ENCODE peak calls at places on chromosome 9, in ten cellular contexts. T, O, R, E, V, I, P, S, L and Z are unnamed samples.

GRCh38 chr9:129751841-129752801 is 721 bp downstream of the PTGES start:
- DNase-seq in R (no peak), L (no peak), E (peak), P (no peak), O (no peak), S (no peak), T (peak), I (no peak), V (no peak), Z (no peak)

GRCh38 chr9:37503736-37504135 is 18.0 kb downstream of the POLR1E start:
- DNase-seq in R (no peak), S (no peak), L (no peak), T (no peak), V (peak), O (peak), P (peak), E (no peak), I (no peak), Z (no peak)

GRCh38 chr9:98121096-98121495 is 2.1 kb upstream of the TRIM14 start:
- DNase-seq in E (no peak), V (peak), R (no peak), I (no peak), T (no peak), S (no peak), P (no peak), L (no peak), O (peak), Z (no peak)

GRCh38 chr9:33254211-33254610 is 10.3 kb downstream of the BAG1 start:
- DNase-seq in T (no peak), P (no peak), V (no peak), R (no peak), L (no peak), O (no peak), S (no peak), E (no peak), I (no peak), Z (no peak)

GRCh38 chr9:108743901-108744371 is 111.8 kb downstream of the ACTL7B start:
- DNase-seq in I (no peak), R (no peak), E (peak), T (no peak), L (no peak), P (no peak), V (no peak), S (peak), O (no peak), Z (no peak)

GRCh38 chr9:133715866-133716563 is 22.1 kb downstream of the SARDH start:
- DNase-seq in L (no peak), T (peak), O (peak), E (no peak), I (peak), P (peak), V (peak), S (peak), R (no peak), Z (peak)

GRCh38 chr9:87187656-87188055 is 240.3 kb upstream of the GAS1 start:
- DNase-seq in L (no peak), T (no peak), O (peak), E (no peak), V (no peak), R (no peak), I (no peak), S (no peak), P (no peak), Z (no peak)

GRCh38 chr9:8825600-8826147 is 1026.1 kb upstream of the DMAC1 start:
- DNase-seq in L (no peak), O (no peak), E (no peak), P (no peak), R (no peak), I (no peak), S (no peak), V (no peak), T (no peak), Z (no peak)

GRCh38 chr9:100267211-100267610 is 85.5 kb downstream of the TEX10 start:
- DNase-seq in O (no peak), R (no peak), P (no peak), S (no peak), E (no peak), V (no peak), T (no peak), L (no peak), I (no peak), Z (no peak)

GRCh38 chr9:107487521-107488399 is 1.8 kb downstream of the KLF4 start:
- DNase-seq in P (peak), S (peak), I (peak), T (no peak), E (peak), L (no peak), O (peak), R (no peak), V (no peak), Z (peak)

GRCh38 chr9:85522459-85523092 is 219.2 kb downstream of the AGTPBP1 start:
- DNase-seq in T (no peak), E (no peak), O (peak), P (peak), I (peak), V (peak), L (no peak), R (no peak), S (peak), Z (peak)

GRCh38 chr9:134293576-134294227 is 32.6 kb upstream of the RXRA start:
- DNase-seq in R (no peak), T (peak), L (no peak), P (no peak), I (no peak), O (peak), S (peak), V (no peak), E (no peak), Z (no peak)

GRCh38 chr9:82423700-82424099 is 435.1 kb downstream of the SPATA31D1 start:
- DNase-seq in S (no peak), I (no peak), V (no peak), T (no peak), L (no peak), R (no peak), P (no peak), O (no peak), E (no peak), Z (no peak)

GRCh38 chr9:131500939-131501541 is 1.7 kb upstream of the POMT1 start:
- DNase-seq in I (no peak), L (no peak), T (no peak), P (peak), O (peak), S (no peak), R (no peak), V (peak), E (no peak), Z (no peak)

GRCh38 chr9:10704720-10705119 is 91.9 kb upstream of the PTPRD start:
- DNase-seq in S (no peak), I (no peak), O (no peak), T (no peak), L (no peak), V (no peak), E (no peak), R (no peak), P (no peak), Z (no peak)

GRCh38 chr9:69385474-69386091 is 60.6 kb downstream of the ENTREP1 start:
- DNase-seq in T (no peak), I (peak), S (no peak), P (no peak), E (no peak), V (no peak), L (no peak), R (no peak), O (no peak), Z (no peak)

GRCh38 chr9:96418920-96419690 is 935 bp upstream of the ZNF367 start:
- DNase-seq in T (peak), P (peak), O (peak), R (peak), L (peak), E (peak), I (peak), V (peak), S (peak), Z (peak)

GRCh38 chr9:116543731-116544400 is 143.2 kb upstream of the TRIM32 start:
- DNase-seq in S (no peak), T (no peak), P (no peak), R (no peak), L (no peak), V (peak), I (no peak), E (no peak), O (peak), Z (no peak)

GRCh38 chr9:112437406-112437805 is 49.2 kb upstream of the KIAA1958 start:
- DNase-seq in V (no peak), S (no peak), L (no peak), R (no peak), O (no peak), I (no peak), E (no peak), P (no peak), T (no peak), Z (no peak)

GRCh38 chr9:109855540-109855939 is 75.5 kb downstream of the PALM2AKAP2 start:
- DNase-seq in E (no peak), T (no peak), I (no peak), P (no peak), R (no peak), L (no peak), O (no peak), S (no peak), V (no peak), Z (no peak)

GRCh38 chr9:126066131-126066530 is 260.5 kb upstream of the MVB12B start:
- DNase-seq in S (no peak), P (no peak), O (no peak), V (no peak), T (no peak), R (no peak), L (no peak), I (no peak), E (no peak), Z (no peak)

GRCh38 chr9:9893837-9894236 is 719.0 kb downstream of the PTPRD start:
- DNase-seq in I (no peak), S (no peak), E (no peak), O (no peak), R (no peak), T (no peak), V (no peak), P (no peak), L (no peak), Z (no peak)

GRCh38 chr9:16689352-16689938 is 181.0 kb downstream of the BNC2 start:
- DNase-seq in L (no peak), I (no peak), V (no peak), E (no peak), P (no peak), R (no peak), O (peak), T (peak), S (no peak), Z (no peak)

GRCh38 chr9:137045294-137046093 is 483 bp downstream of the NPDC1 start:
- DNase-seq in S (peak), T (no peak), E (no peak), I (peak), L (no peak), P (no peak), R (peak), O (peak), V (peak), Z (peak)

GRCh38 chr9:92138157-92138959 is 23.1 kb upstream of the SPTLC1 start:
- DNase-seq in R (peak), T (no peak), O (peak), I (peak), L (peak), V (peak), S (peak), E (no peak), P (peak), Z (peak)

GRCh38 chr9:107896544-107896943 is 407.0 kb upstream of the KLF4 start:
- DNase-seq in E (no peak), P (no peak), I (no peak), S (no peak), T (no peak), R (no peak), O (no peak), V (no peak), L (no peak), Z (no peak)

GRCh38 chr9:132670816-132671371 is 630 bp downstream of the GTF3C4 start:
- DNase-seq in P (peak), L (peak), E (peak), R (peak), T (peak), O (peak), V (peak), I (peak), S (peak), Z (no peak)

GRCh38 chr9:131837316-131837715 is 97.4 kb upstream of the RAPGEF1 start:
- DNase-seq in V (peak), I (peak), R (no peak), E (no peak), T (no peak), O (peak), S (peak), P (no peak), L (no peak), Z (no peak)

GRCh38 chr9:34628656-34629491 is at the start of gene ARID3C:
- DNase-seq in T (no peak), L (no peak), R (peak), O (no peak), I (peak), P (peak), V (no peak), E (no peak), S (peak), Z (no peak)

GRCh38 chr9:16138961-16139441 is 586.2 kb downstream of the CCDC171 start:
- DNase-seq in S (no peak), I (no peak), L (no peak), R (no peak), O (peak), P (no peak), E (peak), T (no peak), V (peak), Z (no peak)

GRCh38 chr9:5402217-5402616 is 35.5 kb downstream of the PLGRKT start:
- DNase-seq in L (no peak), E (no peak), T (no peak), O (no peak), I (peak), V (no peak), R (no peak), P (no peak), S (no peak), Z (no peak)

GRCh38 chr9:99375481-99375880 is 153.4 kb downstream of the SEC61B start:
- DNase-seq in V (no peak), T (no peak), R (no peak), P (no peak), L (no peak), S (no peak), O (no peak), I (no peak), E (no peak), Z (no peak)

GRCh38 chr9:108645520-108645919 is 210.3 kb downstream of the ACTL7B start:
- DNase-seq in R (no peak), P (no peak), L (no peak), E (no peak), S (no peak), O (no peak), I (no peak), T (no peak), V (no peak), Z (no peak)